ENCODE peak calls at places on chromosomes 11 and 22, in ten cellular contexts. M is OCI-LY7, X is AG04450, Q is tibial nerve, K is right lobe of liver, W is prostate gland, G is mammary epithelial cell, T is brain microvascular endothelial cell, C is tibial artery, F is body of pancreas. B is an unnamed sample.

GRCh38 chr22:33028191-33028700 is 29.9 kb downstream of the SYN3 start:
- DNase-seq in M (no peak), X (no peak), Q (no peak), K (no peak), W (no peak), G (no peak), T (no peak), C (peak; percentile 25), F (no peak), B (no peak)

GRCh38 chr22:30822216-30823014 is 127.7 kb downstream of the OSBP2 start:
- DNase-seq in M (no peak), X (no peak), Q (no peak), K (no peak), W (no peak), G (no peak), T (no peak), C (peak; percentile 49), F (no peak), B (peak; percentile 22)

GRCh38 chr11:106794058-106794457 is 224.2 kb downstream of the GUCY1A2 start:
- DNase-seq in M (no peak), X (no peak), Q (no peak), K (no peak), W (no peak), G (no peak), T (no peak), C (no peak), F (no peak), B (no peak)

GRCh38 chr22:23305321-23305910 is 125.1 kb downstream of the BCR start:
- DNase-seq in M (no peak), X (no peak), Q (no peak), K (no peak), W (no peak), G (no peak), T (peak; percentile 64), C (peak; percentile 84), F (no peak), B (no peak)

GRCh38 chr11:67449116-67449844 is 3.2 kb downstream of the GPR152 start:
- DNase-seq in M (peak; percentile 77), X (no peak), Q (no peak), K (no peak), W (no peak), G (no peak), T (no peak), C (no peak), F (no peak), B (no peak)

GRCh38 chr22:30078320-30079311 is 1.6 kb upstream of the HORMAD2 start:
- DNase-seq in M (no peak), X (no peak), Q (no peak), K (peak; percentile 24), W (no peak), G (peak; percentile 38), T (no peak), C (no peak), F (peak; percentile 13), B (no peak)

GRCh38 chr11:77411717-77412441 is 62.0 kb downstream of the PAK1 start:
- DNase-seq in M (peak; percentile 4), X (peak; percentile 50), Q (peak; percentile 61), K (peak; percentile 80), W (peak; percentile 81), G (peak; percentile 92), T (peak; percentile 84), C (peak; percentile 92), F (peak; percentile 84), B (peak; percentile 86)

GRCh38 chr11:18650353-18650752 is 16.2 kb upstream of the SPTY2D1 start:
- DNase-seq in M (no peak), X (no peak), Q (no peak), K (no peak), W (no peak), G (no peak), T (no peak), C (no peak), F (no peak), B (no peak)

GRCh38 chr11:45610627-45611026 is 54.8 kb downstream of the CHST1 start:
- DNase-seq in M (no peak), X (no peak), Q (no peak), K (no peak), W (no peak), G (no peak), T (no peak), C (no peak), F (no peak), B (no peak)

GRCh38 chr11:3127706-3128355 is 37.3 kb downstream of the OSBPL5 start:
- DNase-seq in M (no peak), X (no peak), Q (no peak), K (peak; percentile 17), W (no peak), G (no peak), T (no peak), C (peak; percentile 51), F (peak; percentile 10), B (no peak)

GRCh38 chr11:69245491-69246345 is 48.2 kb upstream of the MYEOV start:
- DNase-seq in M (no peak), X (no peak), Q (no peak), K (no peak), W (no peak), G (no peak), T (no peak), C (no peak), F (no peak), B (no peak)

GRCh38 chr11:17778956-17779860 is 44.6 kb downstream of the KCNC1 start:
- DNase-seq in M (no peak), X (no peak), Q (no peak), K (no peak), W (no peak), G (no peak), T (no peak), C (peak; percentile 48), F (no peak), B (no peak)

GRCh38 chr11:89293966-89294679 is 116.4 kb downstream of the TYR start:
- DNase-seq in M (no peak), X (no peak), Q (no peak), K (no peak), W (no peak), G (no peak), T (peak; percentile 5), C (no peak), F (peak; percentile 8), B (no peak)

DNA sequence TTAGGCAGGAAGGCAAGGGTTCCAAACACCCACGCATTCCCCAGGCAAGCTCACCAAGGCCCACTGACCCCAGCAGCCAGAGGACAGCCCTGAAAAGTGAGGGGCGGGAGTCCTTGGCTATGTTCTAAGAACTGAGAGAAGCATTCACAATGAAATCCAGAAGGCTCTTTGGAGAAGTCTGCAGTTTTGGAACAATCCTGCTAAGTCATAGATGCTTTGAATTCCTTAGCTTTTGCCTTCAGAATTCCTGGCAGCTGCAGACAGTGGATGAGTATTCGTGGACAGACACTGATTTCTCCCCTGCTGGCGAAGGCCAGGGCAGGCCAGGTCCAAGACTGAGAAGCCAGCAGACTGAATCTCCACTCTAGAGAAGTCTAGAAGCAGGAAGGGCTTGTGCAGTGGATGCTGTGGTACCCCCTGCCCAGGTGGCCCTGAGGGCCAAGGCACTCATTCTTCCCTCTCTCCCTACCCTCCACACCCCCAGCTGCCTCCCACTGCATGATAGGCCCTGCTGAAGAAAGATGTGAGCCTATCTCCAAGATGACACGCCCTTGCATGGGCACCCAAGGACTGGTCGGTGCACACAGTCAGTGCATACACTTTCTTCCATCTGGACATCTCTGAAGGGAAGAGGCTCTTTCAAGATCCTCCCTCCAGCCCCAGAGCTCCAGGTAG is 133.2 kb upstream of the TEAD1 start:
- DNase-seq in M (no peak), X (peak; percentile 87), Q (no peak), K (no peak), W (no peak), G (no peak), T (peak; percentile 77), C (peak; percentile 69), F (no peak), B (peak; percentile 40)
- TF ChIP-seq CTCF in M (no peak), X (peak; percentile 65), Q (peak; percentile 37), K (no peak), W (no peak), G (peak; percentile 16), T (peak; percentile 69), C (no peak), F (no peak), B (no peak)

GRCh38 chr11:66361502-66361941 is 10.0 kb downstream of the SLC29A2 start:
- DNase-seq in M (no peak), X (no peak), Q (no peak), K (no peak), W (no peak), G (no peak), T (no peak), C (no peak), F (no peak), B (no peak)
- H3K27ac ChIP-seq in M (no peak overlapping the region), X (no peak overlapping the region), Q (no peak overlapping the region), K (no peak overlapping the region), W (no peak overlapping the region), G (no peak overlapping the region), T (no peak overlapping the region), C (no peak overlapping the region), F (no peak overlapping the region), B (peak overlapping the region; percentile 23)

GRCh38 chr22:42794551-42795510 is 62.2 kb downstream of the ARFGAP3 start:
- DNase-seq in M (no peak), X (no peak), Q (no peak), K (no peak), W (no peak), G (no peak), T (no peak), C (peak; percentile 69), F (no peak), B (no peak)
- TF ChIP-seq CTCF in M (peak; percentile 17), X (peak; percentile 26), Q (no peak), K (no peak), W (no peak), G (no peak), T (peak; percentile 57), C (no peak), F (no peak), B (no peak)

GRCh38 chr22:38719196-38719595 is 13.5 kb downstream of the GTPBP1 start:
- DNase-seq in M (no peak), X (no peak), Q (no peak), K (no peak), W (no peak), G (no peak), T (no peak), C (no peak), F (no peak), B (no peak)

GRCh38 chr22:38720350-38720749 is 14.6 kb downstream of the GTPBP1 start:
- DNase-seq in M (no peak), X (no peak), Q (no peak), K (no peak), W (no peak), G (no peak), T (no peak), C (no peak), F (no peak), B (no peak)

GRCh38 chr22:38717244-38717643 is 11.5 kb downstream of the GTPBP1 start:
- DNase-seq in M (no peak), X (no peak), Q (no peak), K (no peak), W (no peak), G (no peak), T (no peak), C (no peak), F (no peak), B (no peak)

GRCh38 chr22:38716827-38717226 is 11.1 kb downstream of the GTPBP1 start:
- DNase-seq in M (no peak), X (no peak), Q (no peak), K (no peak), W (no peak), G (no peak), T (no peak), C (no peak), F (no peak), B (no peak)

DNA sequence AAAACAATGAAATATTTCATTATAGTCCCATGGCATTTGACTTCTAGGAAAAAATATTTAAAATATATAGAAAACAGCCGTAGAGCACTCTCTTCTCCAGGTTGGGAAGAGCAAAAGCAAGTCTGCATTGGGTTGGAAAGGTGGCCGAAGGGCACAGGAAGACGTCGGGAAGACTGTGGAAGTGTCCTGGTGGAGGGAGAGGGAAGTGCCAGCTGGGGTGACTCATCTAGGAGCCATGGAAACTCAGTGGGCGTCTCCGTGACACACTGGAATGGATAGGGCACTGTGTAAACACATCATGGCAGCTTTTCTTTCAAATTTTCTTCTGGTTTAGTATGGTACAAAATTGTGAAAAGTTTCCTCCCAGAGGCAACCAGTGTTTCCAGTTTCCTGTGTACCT is 12.7 kb downstream of the GTPBP1 start:
- DNase-seq in M (no peak), X (no peak), Q (no peak), K (no peak), W (peak; percentile 59), G (peak; percentile 76), T (peak; percentile 72), C (peak; percentile 85), F (peak; percentile 87), B (peak; percentile 87)
- H3K27ac ChIP-seq in M (no peak overlapping the region), X (no peak overlapping the region), Q (no peak overlapping the region), K (no peak overlapping the region), W (no peak overlapping the region), G (peak overlapping the region; percentile 52), T (no peak overlapping the region), C (peak overlapping the region; percentile 44), F (peak overlapping the region; percentile 70), B (peak overlapping the region; percentile 76)

B was measured in RWPE1.